ENCODE peak calls at places on chromosomes 13 and 19, in eight cellular contexts. L, H, P, R, Q, Y, B and S are unnamed samples.

GRCh38 chr13:87754097-87754496 is 82.9 kb downstream of the SLITRK5 start:
- DNase-seq in L (no peak), H (no peak), P (no peak), R (no peak), Q (no peak), Y (no peak), B (no peak), S (no peak)

GRCh38 chr13:50365683-50366391 is 350.6 kb downstream of the KCNRG start:
- DNase-seq in L (no peak), H (no peak), P (no peak), R (no peak), Q (peak), Y (no peak), B (no peak), S (peak)

GRCh38 chr13:89307278-89307677 is 1636.1 kb downstream of the SLITRK5 start:
- DNase-seq in L (no peak), H (no peak), P (no peak), R (no peak), Q (no peak), Y (no peak), B (no peak), S (no peak)

GRCh38 chr19:18972301-18972831 is 31.3 kb upstream of the HOMER3 start:
- DNase-seq in L (no peak), H (no peak), P (no peak), R (no peak), Q (peak), Y (no peak), B (no peak), S (no peak)

GRCh38 chr19:45419396-45419795 is 4.3 kb downstream of the ERCC1 start:
- DNase-seq in L (no peak), H (no peak), P (no peak), R (no peak), Q (peak), Y (no peak), B (no peak), S (no peak)

GRCh38 chr13:34155931-34156607 is 338.1 kb downstream of the RFC3 start:
- DNase-seq in L (no peak), H (peak), P (no peak), R (no peak), Q (no peak), Y (no peak), B (no peak), S (no peak)

GRCh38 chr13:50467156-50467814 is 376.2 kb downstream of the DLEU7 start:
- DNase-seq in L (no peak), H (no peak), P (no peak), R (no peak), Q (no peak), Y (no peak), B (no peak), S (no peak)

GRCh38 chr13:52162279-52163101 is 3.1 kb upstream of the NEK3 start:
- DNase-seq in L (no peak), H (no peak), P (no peak), R (no peak), Q (no peak), Y (peak), B (no peak), S (no peak)

GRCh38 chr19:47111081-47111589 is 2.4 kb downstream of the ZC3H4 start:
- DNase-seq in L (no peak), H (no peak), P (no peak), R (no peak), Q (peak), Y (no peak), B (peak), S (no peak)

GRCh38 chr19:56917998-56918397 is 77.5 kb upstream of the PEG3 start:
- DNase-seq in L (no peak), H (no peak), P (no peak), R (no peak), Q (no peak), Y (no peak), B (no peak), S (no peak)

GRCh38 chr13:27024062-27024461 is 147.5 kb downstream of the USP12 start:
- DNase-seq in L (no peak), H (no peak), P (no peak), R (no peak), Q (no peak), Y (no peak), B (no peak), S (no peak)

GRCh38 chr13:97224544-97225324 is 2.6 kb downstream of the MBNL2 start:
- DNase-seq in L (no peak), H (peak), P (no peak), R (no peak), Q (no peak), Y (peak), B (no peak), S (peak)

GRCh38 chr19:48713041-48713863 is 6.3 kb downstream of the MAMSTR start:
- DNase-seq in L (no peak), H (peak), P (no peak), R (no peak), Q (peak), Y (no peak), B (no peak), S (no peak)

GRCh38 chr19:49390131-49390977 is 2.3 kb downstream of the KASH5 start:
- DNase-seq in L (no peak), H (no peak), P (no peak), R (no peak), Q (no peak), Y (no peak), B (no peak), S (no peak)